ENCODE peak calls at places on chromosomes 13 and 19, in six cellular contexts. D is stimulated activated CD4-positive, alpha-beta T cell treated with anti-CD3 and anti-CD28 coated beads, Interleukin-12 subunit alpha, Interleukin-12 subunit beta, amount 100 ng/mL, for 48 hours; J is stimulated activated CD8-positive, alpha-beta memory T cell treated with anti-CD3 and anti-CD28 coated beads, Interleukin-7, amount 100 ng/mL, for 48 hours; Q is hepatic stellate cell; E is left ventricle myocardium inferior; M is HS-5. S is an unnamed sample.

GRCh38 chr19:6564393-6564792 is 26.6 kb downstream of the CD70 start:
- DNase-seq in Q (no peak), J (no peak), E (no peak), M (no peak), D (peak), S (no peak)

GRCh38 chr19:53864308-53864836 is 3.3 kb upstream of the MYADM start:
- DNase-seq in J (no peak), M (no peak), E (no peak), D (no peak), Q (no peak), S (peak)

GRCh38 chr19:44677019-44677809 is 5.9 kb downstream of the CEACAM19 start:
- DNase-seq in Q (peak), E (no peak), J (no peak), M (peak), D (no peak), S (no peak)

GRCh38 chr19:48963371-48964204 is 1.5 kb upstream of the FTL start:
- DNase-seq in D (peak), J (peak), M (no peak), E (peak), Q (peak), S (peak)

GRCh38 chr19:1251503-1252220 is 3.3 kb downstream of the MIDN start:
- DNase-seq in M (no peak), Q (peak), D (no peak), J (no peak), E (peak), S (peak)

GRCh38 chr13:33610471-33611015 is 207.4 kb upstream of the RFC3 start:
- DNase-seq in E (peak), M (no peak), J (peak), D (peak), Q (no peak), S (peak)

GRCh38 chr13:94678845-94679244 is 33.5 kb downstream of the SOX21 start:
- DNase-seq in J (no peak), D (no peak), E (no peak), Q (no peak), M (no peak), S (no peak)

GRCh38 chr13:91133941-91134772 is 213.3 kb upstream of the MIR17HG start:
- DNase-seq in D (peak), Q (peak), J (no peak), M (no peak), E (no peak), S (peak)

S was measured in right lobe of liver.